ENCODE peak calls at places on chromosomes 2 and 18, in six cellular contexts. I, N, Z, C, H and W are unnamed samples.

GRCh38 chr18:49960376-49960775 is 147.0 kb upstream of the ACAA2 start:
- DNase-seq in I (no peak), N (no peak), Z (no peak), C (no peak), H (no peak), W (no peak)

GRCh38 chr2:9032555-9032954 is 29.1 kb upstream of the MBOAT2 start:
- DNase-seq in I (no peak), N (no peak), Z (no peak), C (peak; percentile 64), H (no peak), W (no peak)

GRCh38 chr2:122643725-122644329 is 888.4 kb downstream of the TSN start:
- DNase-seq in I (peak; percentile 70), N (no peak), Z (peak; percentile 0), C (peak; percentile 97), H (no peak), W (no peak)

GRCh38 chr18:24651472-24651871 is 191.0 kb downstream of the HRH4 start:
- DNase-seq in I (no peak), N (no peak), Z (no peak), C (no peak), H (no peak), W (no peak)

GRCh38 chr2:68591225-68591624 is 52.2 kb upstream of the PROKR1 start:
- DNase-seq in I (no peak), N (no peak), Z (no peak), C (no peak), H (no peak), W (no peak)

GRCh38 chr18:8730080-8730827 is 24.9 kb downstream of the MTCL1 start:
- DNase-seq in I (peak; percentile 58), N (no peak), Z (no peak), C (peak; percentile 96), H (no peak), W (no peak)

GRCh38 chr2:188414412-188414811 is 122.7 kb downstream of the GULP1 start:
- DNase-seq in I (no peak), N (no peak), Z (no peak), C (no peak), H (no peak), W (no peak)

GRCh38 chr2:1742300-1742679 is 2.0 kb downstream of the PXDN start:
- DNase-seq in I (peak; percentile 56), N (no peak), Z (no peak), C (no peak), H (no peak), W (no peak)

GRCh38 chr18:42268793-42269192 is 313.8 kb downstream of the PIK3C3 start:
- DNase-seq in I (no peak), N (no peak), Z (no peak), C (no peak), H (no peak), W (no peak)

GRCh38 chr2:8403871-8404270 is 278.0 kb upstream of the ID2 start:
- DNase-seq in I (no peak), N (no peak), Z (no peak), C (no peak), H (no peak), W (no peak)

GRCh38 chr18:3135536-3135935 is 84.2 kb downstream of the MYOM1 start:
- DNase-seq in I (no peak), N (no peak), Z (no peak), C (no peak), H (no peak), W (no peak)

GRCh38 chr2:17164550-17164949 is 353.7 kb downstream of the RAD51AP2 start:
- DNase-seq in I (no peak), N (no peak), Z (no peak), C (no peak), H (no peak), W (no peak)

GRCh38 chr2:108586631-108587030 is 52.4 kb downstream of the LIMS1 start:
- DNase-seq in I (no peak), N (no peak), Z (no peak), C (no peak), H (no peak), W (no peak)

GRCh38 chr2:108589372-108589771 is 55.1 kb downstream of the LIMS1 start:
- DNase-seq in I (no peak), N (no peak), Z (no peak), C (no peak), H (no peak), W (no peak)

GRCh38 chr2:108587621-108588020 is 53.4 kb downstream of the LIMS1 start:
- DNase-seq in I (no peak), N (no peak), Z (no peak), C (peak; percentile 72), H (no peak), W (no peak)

GRCh38 chr2:108589786-108590185 is 55.5 kb downstream of the LIMS1 start:
- DNase-seq in I (no peak), N (no peak), Z (no peak), C (no peak), H (no peak), W (no peak)

GRCh38 chr2:108588070-108588668 is 53.9 kb downstream of the LIMS1 start:
- DNase-seq in I (no peak), N (peak; percentile 57), Z (no peak), C (peak; percentile 26), H (no peak), W (no peak)
- H3K4me3 ChIP-seq in I (no peak overlapping the region), N (peak overlapping the region; percentile 51), Z (no peak overlapping the region), C (no peak overlapping the region), H (no peak overlapping the region), W (no peak overlapping the region)

DNA sequence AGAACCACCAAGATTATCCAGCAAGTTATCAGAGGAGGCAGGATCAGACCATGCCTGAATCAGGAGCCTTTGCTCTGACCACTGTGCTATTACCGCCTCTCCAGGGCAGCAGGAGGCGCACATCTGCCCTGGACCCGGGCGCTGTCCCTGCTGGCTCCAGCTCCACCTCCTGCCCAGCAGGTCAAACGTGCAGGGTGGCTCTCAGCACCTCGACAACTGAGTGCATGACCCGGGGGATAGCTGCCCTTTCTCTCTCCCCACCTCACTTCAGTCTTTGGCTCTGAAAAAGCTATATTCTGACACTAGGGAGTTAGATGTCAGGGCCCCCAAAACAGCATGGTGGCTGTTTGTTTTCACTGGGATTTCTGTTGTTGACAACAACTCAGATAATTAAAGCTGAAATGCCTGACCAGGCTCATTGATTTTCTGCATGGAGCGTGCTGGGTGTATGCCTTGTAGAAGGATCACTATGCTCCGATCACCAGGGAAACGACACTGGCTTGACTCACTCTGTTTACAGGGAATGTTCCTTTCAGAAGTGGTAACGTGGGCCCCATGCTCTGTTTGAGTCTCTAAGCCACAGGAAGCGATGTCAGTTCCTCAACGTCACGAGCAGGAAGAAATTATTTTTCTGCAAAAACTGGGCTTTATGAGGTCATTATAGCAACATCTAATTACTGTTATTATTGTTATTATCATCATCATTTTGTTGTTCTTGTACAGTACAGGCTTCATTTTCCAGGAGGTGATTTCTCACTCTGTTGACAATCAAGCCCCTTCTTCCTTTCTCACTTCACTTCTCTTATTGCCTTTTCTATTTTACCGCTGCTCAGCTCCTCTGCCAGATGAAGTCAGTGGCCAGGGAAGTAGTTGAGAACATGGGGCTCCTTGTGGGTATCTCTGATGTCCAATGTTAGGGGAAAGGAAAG is 125.6 kb downstream of the PLB1 start:
- DNase-seq in I (peak; percentile 47), N (peak; percentile 21), Z (peak; percentile 82), C (peak; percentile 92), H (peak; percentile 69), W (peak; percentile 51)
- TF ChIP-seq CTCF in I (peak; percentile 47), N (peak; percentile 46), Z (peak; percentile 30), C (peak; percentile 80), H (no peak), W (peak; percentile 18)

GRCh38 chr2:172172513-172173217 is 70.0 kb upstream of the DLX2 start:
- DNase-seq in I (peak; percentile 91), N (peak; percentile 66), Z (no peak), C (peak; percentile 85), H (peak; percentile 77), W (peak; percentile 13)

GRCh38 chr2:172169611-172170010 is 66.9 kb upstream of the DLX2 start:
- DNase-seq in I (no peak), N (no peak), Z (no peak), C (peak; percentile 21), H (no peak), W (no peak)

GRCh38 chr2:172173307-172173706 is 70.6 kb upstream of the DLX2 start:
- DNase-seq in I (no peak), N (no peak), Z (no peak), C (no peak), H (no peak), W (no peak)

DNA sequence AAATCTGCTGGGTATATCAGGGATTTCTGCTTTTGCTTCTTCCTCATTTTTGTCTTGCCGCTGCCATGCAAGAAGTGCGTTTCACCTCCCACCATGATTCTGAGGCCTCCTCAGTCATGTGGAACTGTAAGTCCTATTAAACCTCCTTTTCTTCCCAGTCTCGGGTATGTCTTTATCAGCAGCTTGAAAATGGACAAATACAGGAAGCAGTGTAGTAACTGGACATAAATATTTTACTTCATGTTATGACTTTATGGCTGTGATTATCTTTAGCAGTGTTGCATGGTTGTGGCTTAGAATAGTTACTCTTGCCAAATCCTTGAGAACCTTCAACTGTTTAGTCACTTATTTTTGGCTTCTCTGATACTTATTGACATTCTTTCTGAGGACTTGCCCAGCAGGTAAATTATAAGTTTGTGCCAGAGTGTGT is 66.2 kb upstream of the DLX2 start:
- DNase-seq in I (no peak), N (no peak), Z (no peak), C (peak; percentile 73), H (no peak), W (no peak)
- H3K4me3 ChIP-seq in I (no peak overlapping the region), N (no peak overlapping the region), Z (no peak overlapping the region), C (no peak overlapping the region), H (no peak overlapping the region), W (no peak overlapping the region)

GRCh38 chr2:229821353-229821752 is 100.5 kb downstream of the TRIP12 start:
- DNase-seq in I (no peak), N (no peak), Z (no peak), C (peak; percentile 59), H (no peak), W (no peak)

DNA sequence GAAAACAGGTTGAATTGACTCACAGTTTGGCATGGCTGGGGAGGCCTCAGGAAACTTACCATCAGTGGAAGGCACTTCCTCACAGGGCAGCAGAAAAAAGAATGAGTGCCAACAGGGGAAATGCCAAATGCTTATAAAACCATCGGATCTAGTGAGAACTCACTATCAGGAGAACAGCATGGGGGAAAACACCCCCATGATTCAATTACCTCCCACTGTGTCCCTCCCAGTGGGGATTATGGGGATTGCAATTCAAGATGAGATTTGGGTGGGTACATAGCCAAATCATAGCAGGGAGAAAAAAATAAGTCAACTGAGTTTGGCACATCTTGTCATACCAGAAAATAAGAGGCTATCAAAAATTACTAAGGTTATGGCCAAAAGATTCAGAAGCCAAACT is 96.3 kb downstream of the TRIP12 start:
- DNase-seq in I (no peak), N (no peak), Z (no peak), C (no peak), H (no peak), W (no peak)
- TF ChIP-seq CTCF in I (no peak), N (no peak), Z (no peak), C (peak; percentile 16), H (no peak), W (no peak)